ENCODE peak calls at places on chromosomes 4 and X, in seven cellular contexts. One of them, this sample, is unnamed. For H3K9me3, the result is how much of the 10 kb centered on the place peaks cover.

GRCh38 chr4:53688186-53688790 is 97.0 kb upstream of the LNX1 start:
- DNase-seq in endothelial cell of umbilical vein: peak
- DNase-seq in lower lobe of right lung: no peak
- DNase-seq in Caco-2: no peak
- DNase-seq in neural progenitor cell: no peak
- DNase-seq in upper lobe of right lung: no peak
- DNase-seq in PC-3: peak
- DNase-seq in this sample: no peak

GRCh38 chrX:10197597-10198210 is 40.9 kb downstream of the CLCN4 start:
- DNase-seq in PC-3: no peak
- DNase-seq in upper lobe of right lung: no peak
- DNase-seq in neural progenitor cell: peak
- DNase-seq in endothelial cell of umbilical vein: no peak
- DNase-seq in Caco-2: no peak
- DNase-seq in lower lobe of right lung: no peak
- DNase-seq in this sample: no peak

GRCh38 chr4:138118270-138118669 is 123.9 kb downstream of the SLC7A11 start:
- DNase-seq in lower lobe of right lung: no peak
- DNase-seq in upper lobe of right lung: no peak
- DNase-seq in endothelial cell of umbilical vein: no peak
- DNase-seq in PC-3: no peak
- DNase-seq in Caco-2: no peak
- DNase-seq in neural progenitor cell: no peak
- DNase-seq in this sample: no peak

GRCh38 chr4:97866821-97867556 is 276.3 kb downstream of the STPG2 start:
- DNase-seq in lower lobe of right lung: no peak
- DNase-seq in endothelial cell of umbilical vein: no peak
- DNase-seq in neural progenitor cell: no peak
- DNase-seq in PC-3: no peak
- DNase-seq in upper lobe of right lung: no peak
- DNase-seq in Caco-2: no peak
- DNase-seq in this sample: no peak

GRCh38 chr4:1238676-1239000 is 10.3 kb downstream of the CTBP1 start:
- DNase-seq in upper lobe of right lung: peak
- DNase-seq in neural progenitor cell: no peak
- DNase-seq in lower lobe of right lung: peak
- DNase-seq in Caco-2: peak
- DNase-seq in endothelial cell of umbilical vein: no peak
- DNase-seq in PC-3: no peak
- DNase-seq in this sample: no peak

GRCh38 chrX:43526206-43526605 is 129.9 kb upstream of the MAOA start:
- DNase-seq in Caco-2: no peak
- DNase-seq in PC-3: no peak
- DNase-seq in neural progenitor cell: no peak
- DNase-seq in lower lobe of right lung: no peak
- DNase-seq in upper lobe of right lung: no peak
- DNase-seq in endothelial cell of umbilical vein: no peak
- DNase-seq in this sample: no peak

GRCh38 chrX:131728295-131729145 is 184.6 kb downstream of the OR13H1 start:
- DNase-seq in neural progenitor cell: no peak
- DNase-seq in PC-3: no peak
- DNase-seq in endothelial cell of umbilical vein: no peak
- DNase-seq in lower lobe of right lung: no peak
- DNase-seq in Caco-2: no peak
- DNase-seq in upper lobe of right lung: no peak
- DNase-seq in this sample: peak

GRCh38 chr4:20085156-20085555 is 166.5 kb upstream of the SLIT2 start:
- DNase-seq in lower lobe of right lung: no peak
- DNase-seq in upper lobe of right lung: no peak
- DNase-seq in neural progenitor cell: no peak
- DNase-seq in PC-3: no peak
- DNase-seq in Caco-2: no peak
- DNase-seq in endothelial cell of umbilical vein: no peak
- DNase-seq in this sample: no peak

GRCh38 chr4:170497105-170497504 is 407.3 kb upstream of the AADAT start:
- DNase-seq in PC-3: peak
- DNase-seq in endothelial cell of umbilical vein: no peak
- DNase-seq in neural progenitor cell: peak
- DNase-seq in Caco-2: no peak
- DNase-seq in upper lobe of right lung: no peak
- DNase-seq in lower lobe of right lung: no peak
- DNase-seq in this sample: peak

GRCh38 chrX:132631579-132632232 is 142.9 kb upstream of the MBNL3 start:
- DNase-seq in PC-3: peak
- DNase-seq in neural progenitor cell: peak
- DNase-seq in endothelial cell of umbilical vein: peak
- DNase-seq in upper lobe of right lung: no peak
- DNase-seq in lower lobe of right lung: no peak
- DNase-seq in Caco-2: no peak
- DNase-seq in this sample: no peak

GRCh38 chr4:16125571-16126445 is 42.0 kb upstream of the PROM1 start:
- DNase-seq in endothelial cell of umbilical vein: no peak
- DNase-seq in PC-3: no peak
- DNase-seq in neural progenitor cell: no peak
- DNase-seq in lower lobe of right lung: no peak
- DNase-seq in Caco-2: no peak
- DNase-seq in upper lobe of right lung: no peak
- DNase-seq in this sample: no peak

GRCh38 chr4:107625503-107625902 is 94.5 kb downstream of the PAPSS1 start:
- DNase-seq in Caco-2: peak
- DNase-seq in endothelial cell of umbilical vein: no peak
- DNase-seq in PC-3: no peak
- DNase-seq in lower lobe of right lung: no peak
- DNase-seq in upper lobe of right lung: no peak
- DNase-seq in neural progenitor cell: no peak
- DNase-seq in this sample: no peak
- TF ChIP-seq CTCF in Caco-2: no peak
- TF ChIP-seq CTCF in endothelial cell of umbilical vein: no peak
- TF ChIP-seq CTCF in PC-3: no peak
- TF ChIP-seq CTCF in lower lobe of right lung: no peak
- TF ChIP-seq CTCF in upper lobe of right lung: no peak
- TF ChIP-seq CTCF in neural progenitor cell: no peak
- TF ChIP-seq CTCF in this sample: no peak

DNA sequence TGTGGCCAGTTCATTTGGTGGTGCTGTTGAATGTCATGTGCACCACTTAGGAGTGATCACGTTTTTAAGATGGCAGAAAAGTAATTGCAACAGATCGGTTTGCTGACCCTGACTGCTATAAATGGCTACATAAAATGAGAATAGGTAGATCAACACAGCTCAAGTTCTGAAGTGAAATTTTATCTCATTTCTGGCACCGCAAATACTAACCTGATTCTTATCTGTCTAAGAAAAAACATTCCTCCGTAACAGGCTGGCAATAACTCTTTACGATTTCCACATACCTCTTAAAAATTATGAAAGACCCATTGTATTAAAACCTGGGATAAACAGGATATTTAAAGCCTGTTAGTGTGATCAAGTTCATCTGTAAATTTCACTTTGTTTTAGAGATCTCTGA is 387.5 kb downstream of the PDGFC start:
- DNase-seq in endothelial cell of umbilical vein: peak
- DNase-seq in PC-3: peak
- DNase-seq in lower lobe of right lung: no peak
- DNase-seq in neural progenitor cell: no peak
- DNase-seq in Caco-2: no peak
- DNase-seq in upper lobe of right lung: no peak
- DNase-seq in this sample: no peak
- H3K4me3 ChIP-seq in endothelial cell of umbilical vein: no peak
- H3K4me3 ChIP-seq in PC-3: peak
- H3K4me3 ChIP-seq in lower lobe of right lung: no peak
- H3K4me3 ChIP-seq in neural progenitor cell: no peak
- H3K4me3 ChIP-seq in Caco-2: no peak
- H3K4me3 ChIP-seq in upper lobe of right lung: no peak
- H3K4me3 ChIP-seq in this sample: no peak

DNA sequence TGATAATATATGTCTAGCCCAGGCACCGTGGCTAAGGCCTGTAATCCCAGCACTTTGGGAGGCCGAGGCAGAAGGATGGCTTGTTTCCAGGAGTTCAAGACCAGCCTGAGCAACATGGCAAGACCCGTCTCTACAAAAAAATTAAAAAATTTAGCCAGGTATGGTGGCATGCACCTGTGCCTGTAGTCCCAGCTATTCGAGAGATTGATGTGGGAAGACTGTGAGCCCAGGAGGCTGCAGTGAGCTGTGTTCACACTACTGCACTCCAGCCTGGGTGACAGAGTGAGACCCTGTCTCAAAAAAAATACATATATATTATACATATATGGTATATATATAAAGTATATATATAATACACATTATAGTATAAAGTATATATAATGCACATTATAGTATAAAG is 162.0 kb upstream of the MAB21L2 start:
- DNase-seq in endothelial cell of umbilical vein: no peak
- DNase-seq in neural progenitor cell: no peak
- DNase-seq in upper lobe of right lung: no peak
- DNase-seq in PC-3: no peak
- DNase-seq in lower lobe of right lung: no peak
- DNase-seq in Caco-2: no peak
- DNase-seq in this sample: no peak
- H3K9me3 ChIP-seq in endothelial cell of umbilical vein: under half
- H3K9me3 ChIP-seq in neural progenitor cell: under half
- H3K9me3 ChIP-seq in upper lobe of right lung: under half
- H3K9me3 ChIP-seq in PC-3: under half
- H3K9me3 ChIP-seq in lower lobe of right lung: under half
- H3K9me3 ChIP-seq in Caco-2: under half
- H3K9me3 ChIP-seq in this sample: under half

DNA sequence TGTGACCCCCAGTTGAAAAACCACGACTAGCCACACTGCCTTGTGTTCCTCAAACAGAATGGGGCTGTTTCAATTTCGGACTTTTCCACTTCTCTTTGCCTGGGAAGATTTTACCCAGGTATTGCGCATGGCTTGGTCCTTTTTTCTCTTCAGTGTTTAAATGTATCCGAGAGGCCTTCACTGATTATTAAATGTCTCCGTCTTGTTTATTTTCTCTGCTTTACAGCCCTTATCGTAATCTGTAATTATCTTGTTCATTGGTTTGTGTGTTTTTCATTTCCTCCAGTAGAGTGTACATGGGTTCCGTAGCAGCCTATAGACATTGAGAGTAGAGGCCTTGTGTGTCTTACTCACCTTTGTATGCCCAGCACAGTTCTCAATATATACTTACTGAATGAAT is 2.4 kb downstream of the MOSPD2 start:
- DNase-seq in Caco-2: no peak
- DNase-seq in endothelial cell of umbilical vein: no peak
- DNase-seq in upper lobe of right lung: no peak
- DNase-seq in neural progenitor cell: no peak
- DNase-seq in PC-3: no peak
- DNase-seq in lower lobe of right lung: no peak
- DNase-seq in this sample: no peak
- TF ChIP-seq CTCF in Caco-2: no peak
- TF ChIP-seq CTCF in endothelial cell of umbilical vein: no peak
- TF ChIP-seq CTCF in upper lobe of right lung: no peak
- TF ChIP-seq CTCF in neural progenitor cell: no peak
- TF ChIP-seq CTCF in PC-3: no peak
- TF ChIP-seq CTCF in lower lobe of right lung: no peak
- TF ChIP-seq CTCF in this sample: no peak

DNA sequence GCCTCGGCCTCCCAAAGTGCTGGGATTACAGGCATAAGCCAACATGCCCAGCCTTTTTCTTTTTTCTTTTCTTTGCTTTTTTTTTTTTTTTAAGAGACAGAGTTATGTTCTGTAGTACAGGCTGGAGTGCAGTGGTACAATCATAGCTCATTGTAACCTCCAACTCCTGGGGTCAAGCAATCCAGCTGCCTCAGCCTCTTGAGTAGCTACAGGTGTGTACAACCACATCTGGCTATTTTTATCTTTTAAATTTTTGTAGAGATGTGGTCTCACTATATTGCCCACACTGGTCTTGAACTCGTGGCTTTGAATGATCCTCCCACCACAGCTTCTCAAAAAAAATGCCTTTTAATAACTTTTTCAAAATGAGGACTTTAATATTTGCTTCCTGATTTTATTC is 4.3 kb upstream of the TNIP3 start:
- DNase-seq in PC-3: no peak
- DNase-seq in upper lobe of right lung: no peak
- DNase-seq in neural progenitor cell: no peak
- DNase-seq in lower lobe of right lung: no peak
- DNase-seq in endothelial cell of umbilical vein: no peak
- DNase-seq in Caco-2: no peak
- DNase-seq in this sample: no peak
- H3K4me3 ChIP-seq in PC-3: no peak
- H3K4me3 ChIP-seq in upper lobe of right lung: no peak
- H3K4me3 ChIP-seq in neural progenitor cell: no peak
- H3K4me3 ChIP-seq in lower lobe of right lung: no peak
- H3K4me3 ChIP-seq in endothelial cell of umbilical vein: no peak
- H3K4me3 ChIP-seq in Caco-2: no peak
- H3K4me3 ChIP-seq in this sample: no peak

DNA sequence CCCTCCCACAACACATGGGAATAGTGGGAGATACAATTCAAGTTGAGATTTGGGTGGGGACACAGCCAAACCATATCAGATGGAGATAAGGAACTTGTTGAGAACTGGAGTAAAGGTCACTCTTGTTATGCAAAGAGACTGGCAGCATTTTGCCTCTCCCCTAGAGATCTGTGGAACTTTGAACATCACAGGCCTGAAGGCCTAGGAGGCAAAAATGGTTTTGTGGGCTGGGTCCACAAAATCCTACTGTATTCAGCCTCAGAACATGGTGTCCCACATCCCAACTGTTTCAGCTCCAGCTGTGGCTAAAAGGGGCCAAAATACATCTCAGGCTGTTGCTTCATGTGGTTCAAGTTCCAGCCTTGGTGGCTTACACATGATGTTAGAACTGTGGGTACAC is 1247.8 kb upstream of the IGFBP7 start:
- DNase-seq in upper lobe of right lung: no peak
- DNase-seq in lower lobe of right lung: no peak
- DNase-seq in PC-3: no peak
- DNase-seq in neural progenitor cell: no peak
- DNase-seq in endothelial cell of umbilical vein: no peak
- DNase-seq in Caco-2: no peak
- DNase-seq in this sample: no peak
- H3K9me3 ChIP-seq in upper lobe of right lung: under half
- H3K9me3 ChIP-seq in lower lobe of right lung: under half
- H3K9me3 ChIP-seq in PC-3: under half
- H3K9me3 ChIP-seq in neural progenitor cell: under half
- H3K9me3 ChIP-seq in endothelial cell of umbilical vein: under half
- H3K9me3 ChIP-seq in Caco-2: under half
- H3K9me3 ChIP-seq in this sample: under half

GRCh38 chr4:189059996-189060570 is 880.6 kb upstream of the FRG1 start:
- DNase-seq in neural progenitor cell: no peak
- DNase-seq in upper lobe of right lung: no peak
- DNase-seq in endothelial cell of umbilical vein: no peak
- DNase-seq in PC-3: no peak
- DNase-seq in Caco-2: no peak
- DNase-seq in lower lobe of right lung: no peak
- DNase-seq in this sample: no peak

DNA sequence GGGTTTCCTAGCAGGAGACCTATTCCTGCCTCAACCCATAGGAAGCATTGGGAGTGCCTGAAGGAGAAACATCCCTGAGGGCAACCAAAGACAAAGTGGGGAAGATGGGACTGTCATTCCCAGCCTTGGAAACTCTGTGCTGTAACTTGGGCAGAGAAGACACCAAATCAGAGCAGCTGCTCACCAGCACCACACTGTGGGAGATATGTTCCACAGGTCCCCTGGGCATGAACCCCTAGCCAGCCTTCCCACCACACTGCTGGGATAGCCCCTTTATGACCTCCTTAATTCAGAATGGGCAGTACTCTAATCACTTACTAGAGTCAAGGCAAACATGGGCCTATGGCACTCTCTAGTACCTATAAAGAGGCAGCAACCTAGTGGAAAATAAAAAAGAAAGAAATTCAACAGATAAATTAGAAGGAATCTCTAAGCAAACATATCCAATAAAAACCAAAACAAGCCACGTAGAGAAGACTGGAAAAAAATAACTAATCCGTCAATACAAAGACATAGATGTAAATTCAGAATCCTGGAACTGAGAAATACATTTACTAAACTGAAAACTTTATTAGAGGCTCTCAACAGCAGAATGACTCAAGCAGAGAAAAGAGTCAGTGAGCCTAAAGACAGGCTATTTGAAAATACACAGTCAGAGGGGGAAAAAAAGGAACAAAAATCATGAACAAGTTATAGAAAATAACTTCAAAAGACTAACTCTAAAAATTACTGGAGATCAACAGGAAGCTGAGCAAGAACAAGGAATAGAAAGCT is 878.4 kb upstream of the FRG1 start:
- DNase-seq in Caco-2: no peak
- DNase-seq in upper lobe of right lung: no peak
- DNase-seq in PC-3: no peak
- DNase-seq in endothelial cell of umbilical vein: no peak
- DNase-seq in lower lobe of right lung: no peak
- DNase-seq in neural progenitor cell: no peak
- DNase-seq in this sample: no peak
- TF ChIP-seq CTCF in Caco-2: no peak
- TF ChIP-seq CTCF in upper lobe of right lung: no peak
- TF ChIP-seq CTCF in PC-3: no peak
- TF ChIP-seq CTCF in endothelial cell of umbilical vein: no peak
- TF ChIP-seq CTCF in lower lobe of right lung: no peak
- TF ChIP-seq CTCF in neural progenitor cell: no peak
- TF ChIP-seq CTCF in this sample: no peak

This sample was measured in WERI-Rb-1.